ENCODE peak calls at places on chromosomes 1 and 21, in four cellular contexts. G is CD4-positive, alpha-beta T cell; Y is fibroblast of the conjunctiva; E is stimulated activated CD4-positive, alpha-beta T cell treated with anti-CD3 and anti-CD28 coated beads, Interleukin-1b, Interleukin-23, amount 100 ng/mL, for 48 hours. K is an unnamed sample.

GRCh38 chr1:9416506-9416905 is 122.8 kb upstream of the SLC25A33 start:
- DNase-seq in G (no peak), Y (no peak), E (no peak), K (no peak)

GRCh38 chr1:151352001-151352718 is 5.1 kb upstream of the RFX5 start:
- DNase-seq in G (no peak), Y (peak), E (no peak), K (peak)

GRCh38 chr1:35629051-35629450 is 12.3 kb downstream of the PSMB2 start:
- DNase-seq in G (no peak), Y (no peak), E (no peak), K (no peak)

GRCh38 chr1:10808441-10808840 is 12.0 kb upstream of the CASZ1 start:
- DNase-seq in G (no peak), Y (no peak), E (no peak), K (no peak)

GRCh38 chr1:151513626-151514101 is 2.5 kb downstream of the CGN start:
- DNase-seq in G (no peak), Y (no peak), E (no peak), K (no peak)

GRCh38 chr21:34276711-34277425 is 86.9 kb upstream of the KCNE2 start:
- DNase-seq in G (no peak), Y (no peak), E (peak), K (peak)

GRCh38 chr1:185850366-185850765 is 116.2 kb downstream of the HMCN1 start:
- DNase-seq in G (no peak), Y (no peak), E (no peak), K (peak)

GRCh38 chr1:11045428-11046269 is 1.4 kb downstream of the MASP2 start:
- DNase-seq in G (no peak), Y (no peak), E (no peak), K (no peak)

GRCh38 chr1:212930986-212931678 is 19.2 kb upstream of the VASH2 start:
- DNase-seq in G (no peak), Y (no peak), E (no peak), K (no peak)

GRCh38 chr21:32768530-32768929 is 3.0 kb downstream of the PAXBP1 start:
- DNase-seq in G (no peak), Y (no peak), E (no peak), K (no peak)

GRCh38 chr1:1431006-1431844 is 4.3 kb upstream of the VWA1 start:
- DNase-seq in G (no peak), Y (no peak), E (no peak), K (no peak)

GRCh38 chr21:16534408-16535099 is 804.8 kb downstream of the USP25 start:
- DNase-seq in G (no peak), Y (peak), E (no peak), K (no peak)

GRCh38 chr1:77281491-77282186 is at the start of gene AK5:
- DNase-seq in G (peak), Y (no peak), E (peak), K (no peak)

GRCh38 chr1:56146449-56146848 is 432.9 kb downstream of the PLPP3 start:
- DNase-seq in G (no peak), Y (peak), E (no peak), K (no peak)

GRCh38 chr1:58732087-58732486 is 32.2 kb upstream of the MYSM1 start:
- DNase-seq in G (no peak), Y (peak), E (no peak), K (no peak)

GRCh38 chr1:112673589-112674439 is 645 bp upstream of the MOV10 start:
- DNase-seq in G (no peak), Y (peak), E (no peak), K (peak)

GRCh38 chr1:151888972-151889570 is 20.2 kb downstream of the THEM4 start:
- DNase-seq in G (no peak), Y (no peak), E (no peak), K (no peak)

GRCh38 chr1:40662151-40662550 is 3.3 kb downstream of the RIMS3 start:
- DNase-seq in G (no peak), Y (no peak), E (no peak), K (peak)

GRCh38 chr21:37077403-37077802 is 4.3 kb downstream of the TTC3 start:
- DNase-seq in G (no peak), Y (no peak), E (no peak), K (no peak)

GRCh38 chr1:167981933-167982332 is 45.1 kb upstream of the MPC2 start:
- DNase-seq in G (no peak), Y (no peak), E (no peak), K (no peak)

GRCh38 chr1:193417420-193417819 is 231.0 kb upstream of the B3GALT2 start:
- DNase-seq in G (peak), Y (no peak), E (no peak), K (no peak)

GRCh38 chr1:7026188-7026587 is 240.9 kb downstream of the CAMTA1 start:
- DNase-seq in G (no peak), Y (no peak), E (no peak), K (no peak)

GRCh38 chr1:44422161-44422560 is 17.1 kb downstream of the RNF220 start:
- DNase-seq in G (no peak), Y (no peak), E (no peak), K (no peak)

GRCh38 chr1:18351735-18352134 is 129.0 kb upstream of the KLHDC7A start:
- DNase-seq in G (no peak), Y (no peak), E (no peak), K (no peak)

GRCh38 chr21:42654179-42654912 is 925 bp downstream of the PDE9A start:
- DNase-seq in G (no peak), Y (no peak), E (no peak), K (no peak)

GRCh38 chr1:226108935-226109828 is 46.7 kb downstream of the H3-3A start:
- DNase-seq in G (no peak), Y (no peak), E (no peak), K (no peak)

GRCh38 chr1:12230549-12231275 is 882 bp downstream of the VPS13D start:
- DNase-seq in G (peak), Y (no peak), E (no peak), K (peak)

GRCh38 chr1:95916616-95917015 is 682.6 kb downstream of the RWDD3 start:
- DNase-seq in G (no peak), Y (peak), E (no peak), K (peak)

GRCh38 chr1:54376085-54377039 is 29.8 kb downstream of the SSBP3 start:
- DNase-seq in G (no peak), Y (no peak), E (peak), K (no peak)

GRCh38 chr1:161244888-161245287 is 6.9 kb upstream of the NR1I3 start:
- DNase-seq in G (no peak), Y (no peak), E (no peak), K (no peak)

GRCh38 chr1:151680812-151681211 is 35.8 kb downstream of the CELF3 start:
- DNase-seq in G (no peak), Y (peak), E (no peak), K (peak)

GRCh38 chr1:221809101-221810029 is 67.5 kb upstream of the DUSP10 start:
- DNase-seq in G (no peak), Y (no peak), E (no peak), K (no peak)

GRCh38 chr1:109620396-109620817 is 770 bp downstream of the AMPD2 start:
- DNase-seq in G (no peak), Y (no peak), E (no peak), K (peak)

GRCh38 chr1:55320891-55321290 is 105.7 kb upstream of the USP24 start:
- DNase-seq in G (no peak), Y (no peak), E (no peak), K (no peak)

GRCh38 chr1:48109390-48110009 is 112.3 kb upstream of the TRABD2B start:
- DNase-seq in G (no peak), Y (peak), E (no peak), K (peak)

GRCh38 chr1:26017606-26018005 is 4.0 kb upstream of the EXTL1 start:
- DNase-seq in G (no peak), Y (no peak), E (no peak), K (no peak)

GRCh38 chr1:12148160-12148957 is 18.4 kb upstream of the TNFRSF1B start:
- DNase-seq in G (no peak), Y (no peak), E (no peak), K (no peak)

GRCh38 chr1:12527564-12527963 is 90.4 kb downstream of the DHRS3 start:
- DNase-seq in G (no peak), Y (no peak), E (no peak), K (no peak)